ENCODE peak calls at places on chromosomes 5 and 9, in five cellular contexts. I, X, Y, N and G are unnamed samples.

GRCh38 chr5:90410178-90410762 is 714 bp upstream of the CETN3 start:
- DNase-seq in I (no peak), X (no peak), Y (no peak), N (no peak), G (peak)

GRCh38 chr5:133779828-133780475 is 167.6 kb upstream of the FSTL4 start:
- DNase-seq in X (no peak), Y (no peak), N (no peak), I (no peak), G (no peak)

GRCh38 chr9:111945216-111945615 is 48.6 kb downstream of the UGCG start:
- DNase-seq in N (no peak), I (no peak), X (no peak), Y (no peak), G (no peak)

GRCh38 chr5:143470120-143470519 is 66.6 kb upstream of the NR3C1 start:
- DNase-seq in Y (no peak), X (no peak), N (no peak), I (no peak), G (no peak)

GRCh38 chr5:143386725-143387124 is 16.8 kb downstream of the NR3C1 start:
- DNase-seq in Y (no peak), I (no peak), X (no peak), N (no peak), G (no peak)

GRCh38 chr5:127298623-127299022 is 8.0 kb downstream of the MEGF10 start:
- DNase-seq in I (no peak), X (peak), Y (no peak), N (no peak), G (no peak)

GRCh38 chr5:157575096-157575872 is at the start of gene ADAM19:
- DNase-seq in N (no peak), I (no peak), Y (no peak), X (no peak), G (no peak)

GRCh38 chr5:138305797-138306196 is 25.8 kb downstream of the CDC25C start:
- DNase-seq in X (no peak), N (no peak), Y (no peak), I (no peak), G (peak)

GRCh38 chr9:132055756-132056155 is 23.9 kb downstream of the MED27 start:
- DNase-seq in N (no peak), I (no peak), X (no peak), Y (no peak), G (no peak)

GRCh38 chr5:108747111-108748009 is at the start of gene FER:
- DNase-seq in Y (peak), I (no peak), X (no peak), N (peak), G (no peak)

GRCh38 chr5:16579142-16579541 is 37.7 kb downstream of the RETREG1 start:
- DNase-seq in N (no peak), Y (no peak), X (peak), I (no peak), G (peak)

GRCh38 chr5:52989781-52990530 is 804 bp downstream of the ITGA2 start:
- DNase-seq in N (peak), X (no peak), I (peak), Y (peak), G (no peak)

GRCh38 chr5:53884411-53884810 is 324.0 kb downstream of the NDUFS4 start:
- DNase-seq in I (no peak), Y (no peak), X (no peak), N (no peak), G (no peak)

GRCh38 chr9:131734165-131734610 is 5.7 kb downstream of the RAPGEF1 start:
- DNase-seq in Y (peak), I (no peak), X (no peak), N (peak), G (peak)

GRCh38 chr9:137082222-137082924 is 4.4 kb upstream of the MAN1B1 start:
- DNase-seq in X (no peak), Y (no peak), N (no peak), I (no peak), G (no peak)

GRCh38 chr9:88530051-88530450 is 4.9 kb upstream of the NXNL2 start:
- DNase-seq in X (no peak), N (no peak), I (no peak), Y (no peak), G (no peak)

GRCh38 chr5:5116953-5117352 is 23.2 kb upstream of the ADAMTS16 start:
- DNase-seq in X (no peak), I (no peak), Y (no peak), N (no peak), G (no peak)

GRCh38 chr9:96342553-96343245 is 40.7 kb upstream of the HSD17B3 start:
- DNase-seq in X (no peak), I (no peak), Y (no peak), N (no peak), G (no peak)

GRCh38 chr5:100901851-100902341 is 1.2 kb downstream of the ST8SIA4 start:
- DNase-seq in Y (peak), N (peak), I (peak), X (no peak), G (no peak)

GRCh38 chr5:169668732-169669131 is 31.7 kb downstream of the DOCK2 start:
- DNase-seq in N (no peak), Y (no peak), X (no peak), I (no peak), G (no peak)

GRCh38 chr5:140569197-140569596 is 4.6 kb downstream of the SLC35A4 start:
- DNase-seq in Y (no peak), N (no peak), I (no peak), X (no peak), G (no peak)

GRCh38 chr5:127863610-127864395 is 160.6 kb downstream of the CCDC192 start:
- DNase-seq in I (no peak), N (no peak), X (no peak), Y (no peak), G (no peak)

GRCh38 chr5:181088289-181088688 is 42.7 kb downstream of the OR2V1 start:
- DNase-seq in X (no peak), Y (no peak), N (no peak), I (no peak), G (no peak)

GRCh38 chr5:58022055-58022454 is 437.8 kb downstream of the PLK2 start:
- DNase-seq in X (no peak), Y (no peak), I (no peak), N (no peak), G (no peak)

GRCh38 chr5:107698286-107698685 is 27.5 kb upstream of the EFNA5 start:
- DNase-seq in X (no peak), I (no peak), Y (no peak), N (no peak), G (no peak)

GRCh38 chr9:98867434-98868168 is 60.1 kb downstream of the GALNT12 start:
- DNase-seq in X (peak), Y (peak), I (no peak), N (no peak), G (no peak)

GRCh38 chr5:60851681-60852080 is 7.6 kb upstream of the ELOVL7 start:
- DNase-seq in X (no peak), Y (no peak), N (no peak), I (no peak), G (no peak)

GRCh38 chr5:137778772-137779564 is 24.8 kb upstream of the HNRNPA0 start:
- DNase-seq in Y (peak), I (no peak), N (no peak), X (no peak), G (no peak)

GRCh38 chr5:169097374-169097831 is 203.5 kb downstream of the SLIT3 start:
- DNase-seq in Y (no peak), X (no peak), N (no peak), I (no peak), G (no peak)